ENCODE peak calls at places on chromosomes 6 and 20, in eight cellular contexts. X is fibroblast of the conjunctiva; K is upper lobe of right lung; B is pons; L is stimulated activated CD4-positive, alpha-beta T cell treated with anti-CD3 and anti-CD28 coated beads, Interleukin-15, amount 100 ng/mL, for 48 hours; E is NCI-H510A treated with DMSO at 0.1 percent for 48 hours; U is activated T-helper 1 cell treated with Interleukin-2 at 50 U/mL for 16 hours; Y is NK-92 treated with Interleukin-12 subunit alpha and Interleukin-12 subunit beta, amount 100 ng/mL, for 24 hours. O is an unnamed sample.

GRCh38 chr20:58048096-58048702 is 180.3 kb downstream of the ANKRD60 start:
- DNase-seq in U (no peak), B (peak; percentile 29), K (no peak), E (no peak), Y (no peak), X (peak; percentile 48), L (no peak), O (peak; percentile 77)

GRCh38 chr6:56259163-56259562 is 11.8 kb upstream of the COL21A1 start:
- DNase-seq in U (no peak), X (no peak), E (no peak), Y (no peak), K (no peak), L (no peak), B (no peak), O (no peak)

GRCh38 chr6:144809120-144809519 is 524.0 kb downstream of the UTRN start:
- DNase-seq in B (no peak), U (no peak), K (no peak), L (no peak), Y (no peak), X (no peak), E (no peak), O (no peak)

GRCh38 chr6:548517-548916 is 108.4 kb downstream of the HUS1B start:
- DNase-seq in X (no peak), E (no peak), Y (no peak), B (no peak), L (peak; percentile 36), U (no peak), K (no peak), O (no peak)

GRCh38 chr20:46077642-46078305 is 12.0 kb downstream of the NCOA5 start:
- DNase-seq in Y (no peak), K (no peak), B (no peak), E (no peak), U (no peak), L (no peak), X (no peak), O (no peak)

GRCh38 chr6:91132461-91132860 is 545.6 kb upstream of the MAP3K7 start:
- DNase-seq in U (no peak), E (no peak), X (no peak), L (no peak), Y (no peak), B (no peak), K (no peak), O (no peak)

GRCh38 chr6:14831070-14831469 is 414.8 kb upstream of the JARID2 start:
- DNase-seq in X (no peak), L (no peak), E (no peak), Y (no peak), K (no peak), U (no peak), B (no peak), O (no peak)

GRCh38 chr6:81309841-81310240 is 442.6 kb downstream of the TENT5A start:
- DNase-seq in E (no peak), Y (no peak), L (no peak), U (no peak), X (no peak), K (no peak), B (no peak), O (no peak)

GRCh38 chr6:163159689-163160088 is 254.8 kb upstream of the QKI start:
- DNase-seq in B (no peak), U (no peak), Y (no peak), L (no peak), E (no peak), X (no peak), K (no peak), O (no peak)

GRCh38 chr6:11224252-11224965 is 8.1 kb downstream of the NEDD9 start:
- DNase-seq in Y (peak; percentile 37), X (no peak), B (no peak), E (no peak), U (no peak), K (no peak), L (peak; percentile 10), O (no peak)

GRCh38 chr20:61976275-61976649 is 89.4 kb downstream of the TAF4 start:
- DNase-seq in X (no peak), U (no peak), E (no peak), B (no peak), Y (no peak), K (no peak), L (no peak), O (no peak)

GRCh38 chr6:43965628-43966373 is 161.5 kb downstream of the MRPL14 start:
- DNase-seq in X (no peak), Y (no peak), L (no peak), B (no peak), K (no peak), E (no peak), U (no peak), O (no peak)

GRCh38 chr6:56772737-56773184 is 130.1 kb upstream of the DST start:
- DNase-seq in B (no peak), L (no peak), X (peak; percentile 46), E (no peak), K (no peak), Y (no peak), U (no peak), O (no peak)

GRCh38 chr6:36947570-36948351 is 6.8 kb upstream of the PI16 start:
- DNase-seq in E (no peak), B (peak; percentile 99), X (no peak), U (no peak), K (peak; percentile 38), Y (no peak), L (no peak), O (no peak)

GRCh38 chr6:11009353-11009752 is 34.8 kb downstream of the ELOVL2 start:
- DNase-seq in K (no peak), E (no peak), U (no peak), B (no peak), X (no peak), Y (no peak), L (no peak), O (no peak)

GRCh38 chr20:460707-461106 is 1.6 kb downstream of the TBC1D20 start:
- DNase-seq in X (no peak), U (no peak), Y (no peak), E (no peak), B (peak; percentile 59), K (no peak), L (no peak), O (no peak)

GRCh38 chr20:62097881-62098407 is 24.3 kb upstream of the LSM14B start:
- DNase-seq in Y (no peak), X (no peak), K (no peak), U (no peak), E (no peak), B (no peak), L (no peak), O (no peak)

GRCh38 chr20:51562027-51562333 is 19.5 kb upstream of the NFATC2 start:
- DNase-seq in K (no peak), U (no peak), E (no peak), L (no peak), Y (no peak), X (no peak), B (no peak), O (no peak)

GRCh38 chr6:80132942-80133517 is 26.6 kb downstream of the BCKDHB start:
- DNase-seq in L (no peak), Y (no peak), X (peak; percentile 63), E (peak; percentile 71), B (peak; percentile 67), U (no peak), K (no peak), O (peak; percentile 72)

GRCh38 chr6:148507774-148508173 is 165.1 kb downstream of the SASH1 start:
- DNase-seq in L (no peak), B (no peak), U (no peak), X (peak; percentile 61), Y (no peak), K (no peak), E (no peak), O (no peak)

GRCh38 chr20:6530916-6531315 is 236.6 kb upstream of the BMP2 start:
- DNase-seq in K (no peak), B (no peak), U (no peak), Y (no peak), L (no peak), E (no peak), X (no peak), O (no peak)

GRCh38 chr6:138403324-138403800 is 661 bp upstream of the HEBP2 start:
- DNase-seq in X (no peak), K (peak; percentile 77), L (no peak), U (no peak), B (no peak), E (no peak), Y (no peak), O (peak; percentile 61)

GRCh38 chr6:389622-390021 is 1.9 kb upstream of the IRF4 start:
- DNase-seq in B (no peak), X (no peak), L (no peak), E (no peak), U (no peak), K (no peak), Y (no peak), O (no peak)

GRCh38 chr6:41939091-41939847 is 2.3 kb downstream of the CCND3 start:
- DNase-seq in E (no peak), B (no peak), Y (peak; percentile 23), K (peak; percentile 83), L (no peak), X (no peak), U (no peak), O (no peak)

GRCh38 chr6:43171284-43172126 is 436 bp downstream of the SRF start:
- DNase-seq in K (peak; percentile 69), E (no peak), L (no peak), Y (peak; percentile 59), U (no peak), B (no peak), X (no peak), O (peak; percentile 41)

GRCh38 chr6:11824986-11825385 is 46.4 kb upstream of the ADTRP start:
- DNase-seq in Y (no peak), U (no peak), K (no peak), X (no peak), L (no peak), E (no peak), B (no peak), O (no peak)

GRCh38 chr6:124924333-124924759 is 37.9 kb upstream of the RNF217 start:
- DNase-seq in L (no peak), Y (no peak), X (no peak), E (no peak), K (no peak), U (no peak), B (no peak), O (peak; percentile 8)

GRCh38 chr20:12597491-12597890 is 411.3 kb upstream of the SPTLC3 start:
- DNase-seq in U (no peak), L (no peak), X (no peak), Y (no peak), B (no peak), E (no peak), K (no peak), O (peak; percentile 8)

GRCh38 chr6:135481786-135482369 is 15.7 kb downstream of the AHI1 start:
- DNase-seq in E (peak; percentile 10), L (no peak), Y (no peak), K (no peak), U (no peak), X (no peak), B (no peak), O (peak; percentile 34)

GRCh38 chr20:49562341-49563014 is 5.5 kb downstream of the PTGIS start:
- DNase-seq in K (no peak), L (no peak), E (no peak), U (no peak), B (no peak), X (no peak), Y (no peak), O (no peak)

GRCh38 chr6:151229401-151230276 is 10.1 kb upstream of the AKAP12 start:
- DNase-seq in L (peak; percentile 41), E (no peak), X (no peak), B (no peak), U (no peak), K (no peak), Y (no peak), O (no peak)

GRCh38 chr6:134358320-134358719 is 40.4 kb upstream of the SGK1 start:
- DNase-seq in Y (no peak), X (no peak), L (no peak), K (no peak), U (no peak), E (no peak), B (no peak), O (no peak)

GRCh38 chr6:50143011-50143719 is 93.4 kb upstream of the DEFB112 start:
- DNase-seq in Y (no peak), K (no peak), B (no peak), X (no peak), L (no peak), U (no peak), E (no peak), O (no peak)

GRCh38 chr6:130575971-130576370 is 210.2 kb downstream of the TMEM200A start:
- DNase-seq in K (no peak), X (no peak), U (peak; percentile 15), B (no peak), L (peak; percentile 30), Y (peak; percentile 27), E (no peak), O (no peak)